ENCODE peak calls at places on chromosomes 13 and 19, in seven cellular contexts. One of them, this sample, is unnamed.

GRCh38 chr19:42284641-42285341 is 15.7 kb downstream of the CIC start:
- DNase-seq in fibroblast of lung: no peak
- DNase-seq in activated T-cell treated with anti-CD3 and anti-CD28 coated beads for 24 hours: no peak
- DNase-seq in pons: peak; percentile 20
- DNase-seq in stimulated activated CD4-positive, alpha-beta T cell treated with anti-CD3 and anti-CD28 coated beads, Interleukin-1b, Interleukin-23, amount 100 ng/mL, for 1 hour: no peak
- DNase-seq in fibroblast of mammary gland: no peak
- DNase-seq in esophagus squamous epithelium: no peak
- DNase-seq in this sample: no peak

GRCh38 chr19:17933414-17934129 is 757 bp downstream of the CCDC124 start:
- DNase-seq in stimulated activated CD4-positive, alpha-beta T cell treated with anti-CD3 and anti-CD28 coated beads, Interleukin-1b, Interleukin-23, amount 100 ng/mL, for 1 hour: no peak
- DNase-seq in fibroblast of lung: peak; percentile 8
- DNase-seq in fibroblast of mammary gland: peak; percentile 63
- DNase-seq in esophagus squamous epithelium: no peak
- DNase-seq in activated T-cell treated with anti-CD3 and anti-CD28 coated beads for 24 hours: no peak
- DNase-seq in pons: no peak
- DNase-seq in this sample: no peak

GRCh38 chr19:11736696-11737095 is 2.0 kb downstream of the ZNF823 start:
- DNase-seq in fibroblast of lung: peak; percentile 11
- DNase-seq in pons: peak; percentile 8
- DNase-seq in stimulated activated CD4-positive, alpha-beta T cell treated with anti-CD3 and anti-CD28 coated beads, Interleukin-1b, Interleukin-23, amount 100 ng/mL, for 1 hour: no peak
- DNase-seq in esophagus squamous epithelium: no peak
- DNase-seq in fibroblast of mammary gland: peak; percentile 61
- DNase-seq in activated T-cell treated with anti-CD3 and anti-CD28 coated beads for 24 hours: peak; percentile 7
- DNase-seq in this sample: no peak

GRCh38 chr13:25901460-25902376 is 150.1 kb downstream of the SHISA2 start:
- DNase-seq in stimulated activated CD4-positive, alpha-beta T cell treated with anti-CD3 and anti-CD28 coated beads, Interleukin-1b, Interleukin-23, amount 100 ng/mL, for 1 hour: no peak
- DNase-seq in esophagus squamous epithelium: no peak
- DNase-seq in activated T-cell treated with anti-CD3 and anti-CD28 coated beads for 24 hours: peak; percentile 19
- DNase-seq in fibroblast of mammary gland: peak; percentile 8
- DNase-seq in pons: no peak
- DNase-seq in fibroblast of lung: peak; percentile 68
- DNase-seq in this sample: no peak

GRCh38 chr19:39671739-39672363 is 16.1 kb downstream of the LGALS16 start:
- DNase-seq in stimulated activated CD4-positive, alpha-beta T cell treated with anti-CD3 and anti-CD28 coated beads, Interleukin-1b, Interleukin-23, amount 100 ng/mL, for 1 hour: peak; percentile 23
- DNase-seq in esophagus squamous epithelium: no peak
- DNase-seq in fibroblast of mammary gland: peak; percentile 50
- DNase-seq in activated T-cell treated with anti-CD3 and anti-CD28 coated beads for 24 hours: peak; percentile 49
- DNase-seq in fibroblast of lung: peak; percentile 48
- DNase-seq in pons: peak; percentile 85
- DNase-seq in this sample: no peak

GRCh38 chr13:32228330-32229041 is 86.7 kb downstream of the ZAR1L start:
- DNase-seq in fibroblast of lung: no peak
- DNase-seq in stimulated activated CD4-positive, alpha-beta T cell treated with anti-CD3 and anti-CD28 coated beads, Interleukin-1b, Interleukin-23, amount 100 ng/mL, for 1 hour: no peak
- DNase-seq in esophagus squamous epithelium: no peak
- DNase-seq in fibroblast of mammary gland: peak; percentile 46
- DNase-seq in activated T-cell treated with anti-CD3 and anti-CD28 coated beads for 24 hours: no peak
- DNase-seq in pons: peak; percentile 28
- DNase-seq in this sample: no peak

GRCh38 chr19:38693380-38694223 is 46.2 kb downstream of the ACTN4 start:
- DNase-seq in activated T-cell treated with anti-CD3 and anti-CD28 coated beads for 24 hours: no peak
- DNase-seq in fibroblast of mammary gland: peak; percentile 73
- DNase-seq in stimulated activated CD4-positive, alpha-beta T cell treated with anti-CD3 and anti-CD28 coated beads, Interleukin-1b, Interleukin-23, amount 100 ng/mL, for 1 hour: no peak
- DNase-seq in fibroblast of lung: peak; percentile 59
- DNase-seq in esophagus squamous epithelium: no peak
- DNase-seq in pons: no peak
- DNase-seq in this sample: no peak

GRCh38 chr19:21677696-21678418 is 89.5 kb downstream of the ZNF100 start:
- DNase-seq in fibroblast of mammary gland: no peak
- DNase-seq in esophagus squamous epithelium: no peak
- DNase-seq in fibroblast of lung: no peak
- DNase-seq in stimulated activated CD4-positive, alpha-beta T cell treated with anti-CD3 and anti-CD28 coated beads, Interleukin-1b, Interleukin-23, amount 100 ng/mL, for 1 hour: no peak
- DNase-seq in pons: no peak
- DNase-seq in activated T-cell treated with anti-CD3 and anti-CD28 coated beads for 24 hours: no peak
- DNase-seq in this sample: no peak

GRCh38 chr19:2095338-2095938 is 688 bp downstream of the MOB3A start:
- DNase-seq in pons: no peak
- DNase-seq in esophagus squamous epithelium: no peak
- DNase-seq in fibroblast of mammary gland: no peak
- DNase-seq in stimulated activated CD4-positive, alpha-beta T cell treated with anti-CD3 and anti-CD28 coated beads, Interleukin-1b, Interleukin-23, amount 100 ng/mL, for 1 hour: no peak
- DNase-seq in fibroblast of lung: no peak
- DNase-seq in activated T-cell treated with anti-CD3 and anti-CD28 coated beads for 24 hours: no peak
- DNase-seq in this sample: no peak

GRCh38 chr19:4083677-4084546 is 17.2 kb upstream of the ZBTB7A start:
- DNase-seq in fibroblast of mammary gland: no peak
- DNase-seq in esophagus squamous epithelium: no peak
- DNase-seq in fibroblast of lung: no peak
- DNase-seq in stimulated activated CD4-positive, alpha-beta T cell treated with anti-CD3 and anti-CD28 coated beads, Interleukin-1b, Interleukin-23, amount 100 ng/mL, for 1 hour: no peak
- DNase-seq in pons: peak; percentile 31
- DNase-seq in activated T-cell treated with anti-CD3 and anti-CD28 coated beads for 24 hours: no peak
- DNase-seq in this sample: no peak

GRCh38 chr19:2455481-2456300 is 1.1 kb downstream of the LMNB2 start:
- DNase-seq in esophagus squamous epithelium: no peak
- DNase-seq in stimulated activated CD4-positive, alpha-beta T cell treated with anti-CD3 and anti-CD28 coated beads, Interleukin-1b, Interleukin-23, amount 100 ng/mL, for 1 hour: no peak
- DNase-seq in pons: no peak
- DNase-seq in activated T-cell treated with anti-CD3 and anti-CD28 coated beads for 24 hours: peak; percentile 19
- DNase-seq in fibroblast of mammary gland: no peak
- DNase-seq in fibroblast of lung: no peak
- DNase-seq in this sample: no peak

GRCh38 chr19:964761-965694 is 19.1 kb upstream of the WDR18 start:
- DNase-seq in fibroblast of mammary gland: peak; percentile 47
- DNase-seq in stimulated activated CD4-positive, alpha-beta T cell treated with anti-CD3 and anti-CD28 coated beads, Interleukin-1b, Interleukin-23, amount 100 ng/mL, for 1 hour: no peak
- DNase-seq in pons: no peak
- DNase-seq in activated T-cell treated with anti-CD3 and anti-CD28 coated beads for 24 hours: no peak
- DNase-seq in esophagus squamous epithelium: no peak
- DNase-seq in fibroblast of lung: peak; percentile 23
- DNase-seq in this sample: no peak

GRCh38 chr19:54421521-54421920 is 6.3 kb downstream of the TTYH1 start:
- DNase-seq in stimulated activated CD4-positive, alpha-beta T cell treated with anti-CD3 and anti-CD28 coated beads, Interleukin-1b, Interleukin-23, amount 100 ng/mL, for 1 hour: no peak
- DNase-seq in fibroblast of lung: no peak
- DNase-seq in activated T-cell treated with anti-CD3 and anti-CD28 coated beads for 24 hours: no peak
- DNase-seq in esophagus squamous epithelium: no peak
- DNase-seq in pons: no peak
- DNase-seq in fibroblast of mammary gland: no peak
- DNase-seq in this sample: no peak

This sample was measured in NCI-H1048.